ENCODE peak calls at places on chromosomes 11 and 22, in eight cellular contexts. One of them, this sample, is unnamed.

GRCh38 chr22:48432721-48433518 is 1394.8 kb downstream of the BRD1 start:
- DNase-seq in right cardiac atrium: no peak
- DNase-seq in H7: peak
- DNase-seq in pancreas: no peak
- DNase-seq in IMR-90: no peak
- DNase-seq in CD4-positive, alpha-beta memory T cell: no peak
- DNase-seq in fibroblast of the aortic adventitia: no peak
- DNase-seq in adipocyte: peak
- DNase-seq in this sample: no peak

GRCh38 chr11:2313051-2313951 is 11.5 kb downstream of the TSPAN32 start:
- DNase-seq in CD4-positive, alpha-beta memory T cell: no peak
- DNase-seq in adipocyte: no peak
- DNase-seq in right cardiac atrium: peak
- DNase-seq in fibroblast of the aortic adventitia: no peak
- DNase-seq in pancreas: peak
- DNase-seq in H7: no peak
- DNase-seq in IMR-90: no peak
- DNase-seq in this sample: no peak

GRCh38 chr11:77130763-77131513 is 2.9 kb downstream of the MYO7A start:
- DNase-seq in IMR-90: peak
- DNase-seq in H7: no peak
- DNase-seq in CD4-positive, alpha-beta memory T cell: no peak
- DNase-seq in right cardiac atrium: peak
- DNase-seq in fibroblast of the aortic adventitia: peak
- DNase-seq in pancreas: peak
- DNase-seq in adipocyte: peak
- DNase-seq in this sample: peak

GRCh38 chr11:129896062-129896461 is 684 bp upstream of the NFRKB start:
- DNase-seq in CD4-positive, alpha-beta memory T cell: no peak
- DNase-seq in pancreas: no peak
- DNase-seq in fibroblast of the aortic adventitia: peak
- DNase-seq in right cardiac atrium: no peak
- DNase-seq in IMR-90: no peak
- DNase-seq in H7: peak
- DNase-seq in adipocyte: no peak
- DNase-seq in this sample: peak

GRCh38 chr11:122095950-122096942 is 19.8 kb downstream of the BLID start:
- DNase-seq in IMR-90: peak
- DNase-seq in right cardiac atrium: no peak
- DNase-seq in CD4-positive, alpha-beta memory T cell: no peak
- DNase-seq in fibroblast of the aortic adventitia: peak
- DNase-seq in pancreas: no peak
- DNase-seq in adipocyte: peak
- DNase-seq in H7: no peak
- DNase-seq in this sample: peak

GRCh38 chr11:47961383-47961782 is 19.0 kb upstream of the PTPRJ start:
- DNase-seq in CD4-positive, alpha-beta memory T cell: no peak
- DNase-seq in fibroblast of the aortic adventitia: no peak
- DNase-seq in IMR-90: no peak
- DNase-seq in right cardiac atrium: no peak
- DNase-seq in H7: no peak
- DNase-seq in adipocyte: no peak
- DNase-seq in pancreas: no peak
- DNase-seq in this sample: no peak

GRCh38 chr22:38871360-38872171 is 450 bp downstream of the CBX6 start:
- DNase-seq in fibroblast of the aortic adventitia: no peak
- DNase-seq in IMR-90: no peak
- DNase-seq in right cardiac atrium: no peak
- DNase-seq in adipocyte: peak
- DNase-seq in pancreas: no peak
- DNase-seq in CD4-positive, alpha-beta memory T cell: peak
- DNase-seq in H7: peak
- DNase-seq in this sample: no peak

GRCh38 chr11:56251954-56252353 is at the start of gene OR5T3:
- DNase-seq in CD4-positive, alpha-beta memory T cell: no peak
- DNase-seq in adipocyte: no peak
- DNase-seq in pancreas: no peak
- DNase-seq in IMR-90: no peak
- DNase-seq in fibroblast of the aortic adventitia: no peak
- DNase-seq in H7: no peak
- DNase-seq in right cardiac atrium: no peak
- DNase-seq in this sample: no peak

GRCh38 chr11:72643547-72643946 is 30.7 kb downstream of the PDE2A start:
- DNase-seq in right cardiac atrium: peak
- DNase-seq in CD4-positive, alpha-beta memory T cell: no peak
- DNase-seq in IMR-90: no peak
- DNase-seq in H7: no peak
- DNase-seq in pancreas: no peak
- DNase-seq in fibroblast of the aortic adventitia: peak
- DNase-seq in adipocyte: peak
- DNase-seq in this sample: no peak

GRCh38 chr11:83249972-83250593 is 36.1 kb downstream of the CCDC90B start:
- DNase-seq in fibroblast of the aortic adventitia: peak
- DNase-seq in adipocyte: peak
- DNase-seq in IMR-90: peak
- DNase-seq in right cardiac atrium: no peak
- DNase-seq in pancreas: no peak
- DNase-seq in CD4-positive, alpha-beta memory T cell: peak
- DNase-seq in H7: peak
- DNase-seq in this sample: peak

GRCh38 chr22:29330753-29331152 is 15.3 kb upstream of the RASL10A start:
- DNase-seq in H7: peak
- DNase-seq in pancreas: no peak
- DNase-seq in IMR-90: peak
- DNase-seq in CD4-positive, alpha-beta memory T cell: no peak
- DNase-seq in right cardiac atrium: peak
- DNase-seq in adipocyte: no peak
- DNase-seq in fibroblast of the aortic adventitia: peak
- DNase-seq in this sample: peak

GRCh38 chr11:120179071-120179672 is 31.7 kb upstream of the OAF start:
- DNase-seq in H7: no peak
- DNase-seq in IMR-90: no peak
- DNase-seq in right cardiac atrium: no peak
- DNase-seq in fibroblast of the aortic adventitia: no peak
- DNase-seq in adipocyte: no peak
- DNase-seq in pancreas: no peak
- DNase-seq in CD4-positive, alpha-beta memory T cell: no peak
- DNase-seq in this sample: no peak

GRCh38 chr11:850777-851762 is 8.4 kb downstream of the TSPAN4 start:
- DNase-seq in fibroblast of the aortic adventitia: peak
- DNase-seq in CD4-positive, alpha-beta memory T cell: no peak
- DNase-seq in IMR-90: no peak
- DNase-seq in adipocyte: no peak
- DNase-seq in right cardiac atrium: no peak
- DNase-seq in pancreas: no peak
- DNase-seq in H7: peak
- DNase-seq in this sample: no peak

GRCh38 chr22:50318698-50319411 is 8.0 kb downstream of the DENND6B start:
- DNase-seq in H7: no peak
- DNase-seq in adipocyte: no peak
- DNase-seq in IMR-90: no peak
- DNase-seq in fibroblast of the aortic adventitia: no peak
- DNase-seq in right cardiac atrium: no peak
- DNase-seq in pancreas: no peak
- DNase-seq in CD4-positive, alpha-beta memory T cell: no peak
- DNase-seq in this sample: no peak

GRCh38 chr11:32023370-32023964 is 67.4 kb upstream of the RCN1 start:
- DNase-seq in H7: no peak
- DNase-seq in pancreas: no peak
- DNase-seq in IMR-90: no peak
- DNase-seq in right cardiac atrium: no peak
- DNase-seq in adipocyte: no peak
- DNase-seq in CD4-positive, alpha-beta memory T cell: no peak
- DNase-seq in fibroblast of the aortic adventitia: no peak
- DNase-seq in this sample: no peak

GRCh38 chr22:44609589-44609988 is 92.4 kb upstream of the PRR5 start:
- DNase-seq in IMR-90: no peak
- DNase-seq in fibroblast of the aortic adventitia: no peak
- DNase-seq in H7: peak
- DNase-seq in pancreas: no peak
- DNase-seq in right cardiac atrium: no peak
- DNase-seq in CD4-positive, alpha-beta memory T cell: no peak
- DNase-seq in adipocyte: no peak
- DNase-seq in this sample: no peak
- H3K4me3 ChIP-seq in IMR-90: no peak
- H3K4me3 ChIP-seq in fibroblast of the aortic adventitia: no peak
- H3K4me3 ChIP-seq in H7: no peak
- H3K4me3 ChIP-seq in pancreas: no peak
- H3K4me3 ChIP-seq in right cardiac atrium: no peak
- H3K4me3 ChIP-seq in CD4-positive, alpha-beta memory T cell: no peak
- H3K4me3 ChIP-seq in adipocyte: no peak
- H3K4me3 ChIP-seq in this sample: no peak

DNA sequence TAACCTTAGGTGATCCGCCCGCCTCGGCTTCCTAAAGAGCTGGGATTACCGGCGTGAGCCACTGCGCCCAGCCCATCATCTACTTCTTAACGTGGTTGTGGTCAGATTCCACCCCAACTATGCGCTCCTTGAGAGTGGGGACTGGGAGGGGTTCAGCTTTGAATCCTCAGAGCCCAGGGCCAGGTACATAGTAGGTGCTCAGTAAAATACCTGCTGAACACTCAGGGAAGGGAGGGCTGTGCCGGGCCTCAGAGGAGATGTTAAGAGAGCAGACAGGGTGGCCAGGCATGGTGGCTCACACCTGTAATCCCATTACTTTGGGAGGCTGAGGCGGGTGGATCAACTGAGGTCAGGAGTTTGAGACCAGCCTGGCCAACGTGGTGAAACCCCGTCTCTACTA is 1.2 kb upstream of the LGALS1 start:
- DNase-seq in right cardiac atrium: no peak
- DNase-seq in adipocyte: no peak
- DNase-seq in CD4-positive, alpha-beta memory T cell: no peak
- DNase-seq in IMR-90: no peak
- DNase-seq in H7: no peak
- DNase-seq in fibroblast of the aortic adventitia: no peak
- DNase-seq in pancreas: no peak
- DNase-seq in this sample: no peak
- H3K4me3 ChIP-seq in right cardiac atrium: no peak
- H3K4me3 ChIP-seq in adipocyte: no peak
- H3K4me3 ChIP-seq in CD4-positive, alpha-beta memory T cell: no peak
- H3K4me3 ChIP-seq in IMR-90: no peak
- H3K4me3 ChIP-seq in H7: no peak
- H3K4me3 ChIP-seq in fibroblast of the aortic adventitia: no peak
- H3K4me3 ChIP-seq in pancreas: no peak
- H3K4me3 ChIP-seq in this sample: no peak

DNA sequence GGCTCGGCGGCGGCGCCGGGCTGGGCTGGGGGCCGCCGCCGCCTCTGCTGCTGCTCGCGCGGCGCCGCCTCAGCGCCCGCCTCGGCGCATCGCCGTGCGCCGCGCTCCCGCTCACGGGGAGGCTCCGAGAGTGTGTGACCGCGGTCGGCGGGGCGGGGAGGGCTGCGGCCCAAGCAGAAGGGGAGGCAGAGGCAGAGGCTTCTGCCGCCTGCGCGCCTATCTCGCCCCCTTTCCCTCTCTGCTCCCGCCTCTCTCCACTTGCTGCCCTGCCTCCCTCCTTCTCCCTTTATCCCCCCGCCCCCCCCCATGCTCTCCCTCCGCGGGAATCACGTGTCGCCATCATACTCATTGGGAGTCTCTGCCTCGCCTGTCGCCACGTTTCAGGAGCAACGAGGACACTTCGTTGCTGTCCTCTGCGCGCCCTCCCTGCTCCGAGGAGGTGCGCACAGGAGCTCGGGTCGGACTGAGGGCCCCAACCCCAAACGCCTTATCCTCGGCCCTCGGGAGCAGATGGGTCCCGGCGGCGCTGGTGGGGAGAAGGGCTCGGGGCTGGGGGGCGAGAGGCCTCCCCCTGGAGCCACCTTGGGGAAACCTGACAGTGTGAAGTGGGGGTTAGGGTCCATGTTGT is at the start of gene GUCY1A2:
- DNase-seq in right cardiac atrium: no peak
- DNase-seq in pancreas: peak
- DNase-seq in H7: peak
- DNase-seq in fibroblast of the aortic adventitia: no peak
- DNase-seq in adipocyte: peak
- DNase-seq in CD4-positive, alpha-beta memory T cell: no peak
- DNase-seq in IMR-90: no peak
- DNase-seq in this sample: peak
- H3K4me3 ChIP-seq in right cardiac atrium: peak
- H3K4me3 ChIP-seq in pancreas: peak
- H3K4me3 ChIP-seq in H7: peak
- H3K4me3 ChIP-seq in fibroblast of the aortic adventitia: peak
- H3K4me3 ChIP-seq in adipocyte: peak
- H3K4me3 ChIP-seq in CD4-positive, alpha-beta memory T cell: no peak
- H3K4me3 ChIP-seq in IMR-90: peak
- H3K4me3 ChIP-seq in this sample: peak

GRCh38 chr11:8263109-8263768 is 439 bp downstream of the LMO1 start:
- DNase-seq in adipocyte: peak
- DNase-seq in right cardiac atrium: no peak
- DNase-seq in H7: peak
- DNase-seq in CD4-positive, alpha-beta memory T cell: no peak
- DNase-seq in pancreas: no peak
- DNase-seq in IMR-90: no peak
- DNase-seq in fibroblast of the aortic adventitia: no peak
- DNase-seq in this sample: peak
- H3K4me3 ChIP-seq in adipocyte: peak
- H3K4me3 ChIP-seq in right cardiac atrium: peak
- H3K4me3 ChIP-seq in H7: peak
- H3K4me3 ChIP-seq in CD4-positive, alpha-beta memory T cell: no peak
- H3K4me3 ChIP-seq in pancreas: peak
- H3K4me3 ChIP-seq in IMR-90: peak
- H3K4me3 ChIP-seq in fibroblast of the aortic adventitia: peak
- H3K4me3 ChIP-seq in this sample: peak

DNA sequence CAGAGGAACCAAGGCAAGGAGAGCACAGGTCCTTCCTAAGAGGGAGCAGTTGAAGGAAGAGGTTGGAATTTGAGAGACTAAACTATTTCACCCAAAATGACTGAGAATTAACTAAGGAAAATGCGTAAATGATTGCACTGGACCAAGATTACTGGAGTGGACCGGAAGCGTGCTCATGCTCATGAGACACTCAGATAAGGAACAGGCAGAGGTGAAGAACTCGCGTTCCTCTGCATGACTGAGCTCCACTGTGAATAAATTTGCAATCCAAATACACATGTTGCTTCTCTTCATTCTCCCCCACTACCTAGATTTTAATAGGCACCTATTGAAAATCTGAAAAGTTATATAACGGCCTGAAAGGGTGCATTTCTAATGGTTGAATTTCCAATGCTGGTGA is 207.0 kb downstream of the KIRREL3 start:
- DNase-seq in pancreas: no peak
- DNase-seq in H7: no peak
- DNase-seq in IMR-90: no peak
- DNase-seq in adipocyte: no peak
- DNase-seq in fibroblast of the aortic adventitia: peak
- DNase-seq in right cardiac atrium: no peak
- DNase-seq in CD4-positive, alpha-beta memory T cell: no peak
- DNase-seq in this sample: no peak
- H3K4me3 ChIP-seq in pancreas: no peak
- H3K4me3 ChIP-seq in H7: no peak
- H3K4me3 ChIP-seq in IMR-90: no peak
- H3K4me3 ChIP-seq in adipocyte: no peak
- H3K4me3 ChIP-seq in fibroblast of the aortic adventitia: no peak
- H3K4me3 ChIP-seq in right cardiac atrium: no peak
- H3K4me3 ChIP-seq in CD4-positive, alpha-beta memory T cell: no peak
- H3K4me3 ChIP-seq in this sample: no peak